ENCODE peak calls at places on chromosome 7, in nine cellular contexts. X is heart right ventricle; Z is myocyte; R is activated CD4-positive, alpha-beta T cell treated with anti-CD3 and anti-CD28 coated beads for 24 hours; S is fibroblast of pulmonary artery; Q is stimulated activated CD4-positive, alpha-beta T cell treated with anti-CD3 and anti-CD28 coated beads, Interleukin-15, amount 100 ng/mL, for 1 hour; W is Right ventricle myocardium superior; N is lower leg skin; Y is activated naive CD4-positive, alpha-beta T cell treated with anti-CD3 and anti-CD28 coated beads, Interleukin-2, amount 50 U/mL, for 16 hours. H is an unnamed sample.

GRCh38 chr7:128963327-128963757 is 25.6 kb downstream of the IRF5 start:
- DNase-seq in Q (no peak), R (no peak), W (no peak), Z (peak; percentile 39), N (no peak), S (peak; percentile 3), X (no peak), Y (peak; percentile 48), H (no peak)

GRCh38 chr7:149330914-149331567 is 69.0 kb downstream of the ZNF783 start:
- DNase-seq in Z (no peak), Y (no peak), X (no peak), R (no peak), S (no peak), N (no peak), W (no peak), Q (no peak), H (no peak)

GRCh38 chr7:20238268-20238753 is 21.1 kb upstream of the MACC1 start:
- DNase-seq in N (no peak), S (no peak), Y (no peak), X (no peak), W (no peak), Z (no peak), R (no peak), Q (no peak), H (no peak)

GRCh38 chr7:5638994-5639393 is 142.5 kb downstream of the RNF216 start:
- DNase-seq in S (peak; percentile 22), Z (no peak), N (no peak), Q (no peak), Y (no peak), W (no peak), X (no peak), R (no peak), H (no peak)

GRCh38 chr7:66205736-66206080 is 574 bp downstream of the TPST1 start:
- DNase-seq in W (peak; percentile 48), Y (peak; percentile 15), Q (no peak), N (no peak), S (no peak), X (no peak), R (no peak), Z (no peak), H (no peak)

GRCh38 chr7:124752310-124752709 is 13.3 kb downstream of the GPR37 start:
- DNase-seq in W (no peak), X (no peak), Q (no peak), R (no peak), Y (no peak), N (no peak), S (no peak), Z (no peak), H (no peak)

GRCh38 chr7:127317447-127317961 is 64.8 kb upstream of the GRM8 start:
- DNase-seq in Q (no peak), X (no peak), Y (no peak), W (no peak), N (no peak), S (peak; percentile 87), R (no peak), Z (no peak), H (no peak)

GRCh38 chr7:7156663-7157062 is 25.7 kb upstream of the C1GALT1 start:
- DNase-seq in N (no peak), Y (no peak), R (no peak), W (no peak), X (no peak), Z (peak; percentile 86), S (no peak), Q (no peak), H (no peak)

GRCh38 chr7:35356495-35356894 is 102.6 kb upstream of the TBX20 start:
- DNase-seq in Z (no peak), X (no peak), W (peak; percentile 74), R (no peak), S (no peak), Q (no peak), N (no peak), Y (no peak), H (no peak)

GRCh38 chr7:142870147-142870559 is 15.3 kb downstream of the EPHB6 start:
- DNase-seq in Z (no peak), Y (no peak), S (no peak), W (no peak), N (no peak), R (no peak), Q (no peak), X (no peak), H (no peak)

GRCh38 chr7:19747740-19748339 is 25.6 kb downstream of the TMEM196 start:
- DNase-seq in Y (no peak), S (peak; percentile 59), Q (no peak), W (no peak), R (no peak), N (no peak), Z (peak; percentile 57), X (no peak), H (no peak)

GRCh38 chr7:5703572-5704533 is 77.6 kb downstream of the RNF216 start:
- DNase-seq in Y (no peak), R (no peak), S (no peak), Q (no peak), X (no peak), Z (no peak), W (no peak), N (no peak), H (no peak)

GRCh38 chr7:43123457-43123856 is 11.0 kb downstream of the HECW1 start:
- DNase-seq in Q (no peak), N (no peak), W (no peak), S (no peak), Y (no peak), X (no peak), Z (no peak), R (no peak), H (no peak)

GRCh38 chr7:32957326-32958045 is at the start of gene FKBP9:
- DNase-seq in Z (peak; percentile 97), W (peak; percentile 92), Y (no peak), X (peak; percentile 84), Q (no peak), S (peak; percentile 85), R (peak; percentile 7), N (peak; percentile 73), H (peak; percentile 32)

GRCh38 chr7:1678070-1678543 is 8.0 kb downstream of the ELFN1 start:
- DNase-seq in W (no peak), N (no peak), R (no peak), X (no peak), Z (no peak), Q (no peak), S (no peak), Y (no peak), H (no peak)

GRCh38 chr7:155589001-155589980 is 42.9 kb upstream of the CNPY1 start:
- DNase-seq in X (no peak), S (no peak), Y (no peak), N (no peak), R (no peak), Z (peak; percentile 33), Q (no peak), W (no peak), H (no peak)

GRCh38 chr7:42082144-42082543 is 154.9 kb downstream of the GLI3 start:
- DNase-seq in X (no peak), Y (no peak), W (no peak), Z (no peak), R (no peak), Q (no peak), S (peak; percentile 51), N (no peak), H (no peak)

GRCh38 chr7:131231381-131232220 is 96.1 kb upstream of the MKLN1 start:
- DNase-seq in S (peak; percentile 87), W (peak; percentile 55), Z (peak; percentile 33), X (peak; percentile 58), N (no peak), Q (peak; percentile 12), R (peak; percentile 23), Y (peak; percentile 69), H (peak; percentile 94)

GRCh38 chr7:159195926-159196325 is 51.3 kb upstream of the VIPR2 start:
- DNase-seq in Q (no peak), S (no peak), X (no peak), N (no peak), R (no peak), Z (no peak), Y (no peak), W (no peak), H (peak; percentile 11)

GRCh38 chr7:150895809-150896208 is 43.5 kb downstream of the AOC1 start:
- DNase-seq in Z (no peak), Q (no peak), N (no peak), W (no peak), X (no peak), Y (no peak), S (no peak), R (no peak), H (no peak)